ENCODE peak calls at places on chromosomes 13 and 19, in four cellular contexts. One of them, this sample, is unnamed.

GRCh38 chr19:50261446-50261970 is 58.1 kb downstream of the MYH14 start:
- DNase-seq in ELR: no peak
- DNase-seq in activated CD4-positive, alpha-beta T cell treated with anti-CD3 and anti-CD28 coated beads for 48 hours: no peak
- DNase-seq in neural crest cell: no peak
- DNase-seq in this sample: no peak

GRCh38 chr13:94610475-94610874 is 8.8 kb downstream of the GPR180 start:
- DNase-seq in neural crest cell: no peak
- DNase-seq in activated CD4-positive, alpha-beta T cell treated with anti-CD3 and anti-CD28 coated beads for 48 hours: no peak
- DNase-seq in ELR: no peak
- DNase-seq in this sample: no peak

GRCh38 chr13:68551701-68552522 is 1321.8 kb upstream of the PCDH9 start:
- DNase-seq in activated CD4-positive, alpha-beta T cell treated with anti-CD3 and anti-CD28 coated beads for 48 hours: no peak
- DNase-seq in neural crest cell: no peak
- DNase-seq in ELR: peak
- DNase-seq in this sample: no peak

GRCh38 chr19:50501568-50502475 is 9.2 kb downstream of the JOSD2 start:
- DNase-seq in neural crest cell: no peak
- DNase-seq in ELR: no peak
- DNase-seq in activated CD4-positive, alpha-beta T cell treated with anti-CD3 and anti-CD28 coated beads for 48 hours: no peak
- DNase-seq in this sample: no peak

GRCh38 chr13:97113231-97114001 is 108.7 kb upstream of the MBNL2 start:
- DNase-seq in activated CD4-positive, alpha-beta T cell treated with anti-CD3 and anti-CD28 coated beads for 48 hours: no peak
- DNase-seq in ELR: no peak
- DNase-seq in neural crest cell: no peak
- DNase-seq in this sample: no peak

GRCh38 chr13:113050856-113051431 is 54.6 kb upstream of the F7 start:
- DNase-seq in neural crest cell: no peak
- DNase-seq in activated CD4-positive, alpha-beta T cell treated with anti-CD3 and anti-CD28 coated beads for 48 hours: no peak
- DNase-seq in ELR: no peak
- DNase-seq in this sample: no peak

GRCh38 chr13:97648171-97648880 is 214.4 kb downstream of the RAP2A start:
- DNase-seq in ELR: no peak
- DNase-seq in neural crest cell: no peak
- DNase-seq in activated CD4-positive, alpha-beta T cell treated with anti-CD3 and anti-CD28 coated beads for 48 hours: no peak
- DNase-seq in this sample: no peak

GRCh38 chr19:14391156-14391821 is 10.0 kb downstream of the ADGRE5 start:
- DNase-seq in activated CD4-positive, alpha-beta T cell treated with anti-CD3 and anti-CD28 coated beads for 48 hours: no peak
- DNase-seq in ELR: no peak
- DNase-seq in neural crest cell: no peak
- DNase-seq in this sample: no peak

GRCh38 chr13:98332222-98332621 is 155.2 kb upstream of the RNF113B start:
- DNase-seq in ELR: no peak
- DNase-seq in activated CD4-positive, alpha-beta T cell treated with anti-CD3 and anti-CD28 coated beads for 48 hours: no peak
- DNase-seq in neural crest cell: no peak
- DNase-seq in this sample: no peak

GRCh38 chr19:55005684-55006488 is 32.2 kb downstream of the GP6 start:
- DNase-seq in activated CD4-positive, alpha-beta T cell treated with anti-CD3 and anti-CD28 coated beads for 48 hours: peak
- DNase-seq in neural crest cell: peak
- DNase-seq in ELR: no peak
- DNase-seq in this sample: no peak

GRCh38 chr19:35126624-35126959 is 8.3 kb downstream of the LGI4 start:
- DNase-seq in ELR: no peak
- DNase-seq in activated CD4-positive, alpha-beta T cell treated with anti-CD3 and anti-CD28 coated beads for 48 hours: no peak
- DNase-seq in neural crest cell: no peak
- DNase-seq in this sample: no peak

GRCh38 chr13:83877901-83878300 is 4.4 kb downstream of the SLITRK1 start:
- DNase-seq in ELR: no peak
- DNase-seq in activated CD4-positive, alpha-beta T cell treated with anti-CD3 and anti-CD28 coated beads for 48 hours: no peak
- DNase-seq in neural crest cell: no peak
- DNase-seq in this sample: no peak

GRCh38 chr13:100389617-100390016 is 199.0 kb downstream of the GGACT start:
- DNase-seq in neural crest cell: no peak
- DNase-seq in activated CD4-positive, alpha-beta T cell treated with anti-CD3 and anti-CD28 coated beads for 48 hours: no peak
- DNase-seq in ELR: no peak
- DNase-seq in this sample: no peak

GRCh38 chr13:78239681-78240080 is 321.1 kb upstream of the EDNRB start:
- DNase-seq in activated CD4-positive, alpha-beta T cell treated with anti-CD3 and anti-CD28 coated beads for 48 hours: no peak
- DNase-seq in ELR: peak
- DNase-seq in neural crest cell: peak
- DNase-seq in this sample: no peak

GRCh38 chr13:66618702-66619101 is 611.4 kb downstream of the PCDH9 start:
- DNase-seq in ELR: peak
- DNase-seq in activated CD4-positive, alpha-beta T cell treated with anti-CD3 and anti-CD28 coated beads for 48 hours: no peak
- DNase-seq in neural crest cell: no peak
- DNase-seq in this sample: no peak

GRCh38 chr13:36251528-36251927 is 37.2 kb upstream of the SOHLH2 start:
- DNase-seq in neural crest cell: no peak
- DNase-seq in activated CD4-positive, alpha-beta T cell treated with anti-CD3 and anti-CD28 coated beads for 48 hours: no peak
- DNase-seq in ELR: peak
- DNase-seq in this sample: no peak

GRCh38 chr19:1469936-1470863 is 8.8 kb downstream of the C19orf25 start:
- DNase-seq in ELR: peak
- DNase-seq in neural crest cell: no peak
- DNase-seq in activated CD4-positive, alpha-beta T cell treated with anti-CD3 and anti-CD28 coated beads for 48 hours: peak
- DNase-seq in this sample: no peak

GRCh38 chr19:15194938-15195337 is 5.9 kb downstream of the NOTCH3 start:
- DNase-seq in neural crest cell: no peak
- DNase-seq in activated CD4-positive, alpha-beta T cell treated with anti-CD3 and anti-CD28 coated beads for 48 hours: no peak
- DNase-seq in ELR: peak
- DNase-seq in this sample: peak

GRCh38 chr13:59270327-59270726 is 893.4 kb downstream of the DIAPH3 start:
- DNase-seq in activated CD4-positive, alpha-beta T cell treated with anti-CD3 and anti-CD28 coated beads for 48 hours: no peak
- DNase-seq in ELR: no peak
- DNase-seq in neural crest cell: no peak
- DNase-seq in this sample: no peak

GRCh38 chr19:11373166-11373884 is 1.1 kb upstream of the SWSAP1 start:
- DNase-seq in activated CD4-positive, alpha-beta T cell treated with anti-CD3 and anti-CD28 coated beads for 48 hours: no peak
- DNase-seq in ELR: peak
- DNase-seq in neural crest cell: peak
- DNase-seq in this sample: peak

GRCh38 chr13:77874406-77874805 is 44.2 kb downstream of the EDNRB start:
- DNase-seq in neural crest cell: no peak
- DNase-seq in ELR: peak
- DNase-seq in activated CD4-positive, alpha-beta T cell treated with anti-CD3 and anti-CD28 coated beads for 48 hours: no peak
- DNase-seq in this sample: no peak

GRCh38 chr19:38953677-38954076 is 21.9 kb downstream of the FBXO17 start:
- DNase-seq in ELR: no peak
- DNase-seq in neural crest cell: no peak
- DNase-seq in activated CD4-positive, alpha-beta T cell treated with anti-CD3 and anti-CD28 coated beads for 48 hours: no peak
- DNase-seq in this sample: no peak

GRCh38 chr13:33352023-33352422 is 66.5 kb upstream of the STARD13 start:
- DNase-seq in activated CD4-positive, alpha-beta T cell treated with anti-CD3 and anti-CD28 coated beads for 48 hours: no peak
- DNase-seq in ELR: no peak
- DNase-seq in neural crest cell: no peak
- DNase-seq in this sample: no peak

GRCh38 chr13:51997641-51998330 is 13.5 kb downstream of the ATP7B start:
- DNase-seq in activated CD4-positive, alpha-beta T cell treated with anti-CD3 and anti-CD28 coated beads for 48 hours: no peak
- DNase-seq in ELR: no peak
- DNase-seq in neural crest cell: no peak
- DNase-seq in this sample: no peak

GRCh38 chr13:26425439-26426358 is 131.8 kb upstream of the WASF3 start:
- DNase-seq in activated CD4-positive, alpha-beta T cell treated with anti-CD3 and anti-CD28 coated beads for 48 hours: no peak
- DNase-seq in ELR: no peak
- DNase-seq in neural crest cell: no peak
- DNase-seq in this sample: no peak

GRCh38 chr19:12794196-12794921 is 3.1 kb downstream of the JUNB start:
- DNase-seq in ELR: peak
- DNase-seq in neural crest cell: no peak
- DNase-seq in activated CD4-positive, alpha-beta T cell treated with anti-CD3 and anti-CD28 coated beads for 48 hours: no peak
- DNase-seq in this sample: no peak

GRCh38 chr19:38213911-38214625 is 10.0 kb downstream of the DPF1 start:
- DNase-seq in ELR: peak
- DNase-seq in neural crest cell: no peak
- DNase-seq in activated CD4-positive, alpha-beta T cell treated with anti-CD3 and anti-CD28 coated beads for 48 hours: peak
- DNase-seq in this sample: no peak

GRCh38 chr13:98175823-98176222 is 1.2 kb downstream of the RNF113B start:
- DNase-seq in activated CD4-positive, alpha-beta T cell treated with anti-CD3 and anti-CD28 coated beads for 48 hours: no peak
- DNase-seq in ELR: no peak
- DNase-seq in neural crest cell: no peak
- DNase-seq in this sample: no peak

GRCh38 chr13:65789815-65790214 is 1440.3 kb downstream of the PCDH9 start:
- DNase-seq in ELR: peak
- DNase-seq in activated CD4-positive, alpha-beta T cell treated with anti-CD3 and anti-CD28 coated beads for 48 hours: no peak
- DNase-seq in neural crest cell: no peak
- DNase-seq in this sample: no peak

GRCh38 chr19:1825909-1826556 is 14.0 kb upstream of the ATP8B3 start:
- DNase-seq in neural crest cell: peak
- DNase-seq in activated CD4-positive, alpha-beta T cell treated with anti-CD3 and anti-CD28 coated beads for 48 hours: peak
- DNase-seq in ELR: peak
- DNase-seq in this sample: peak

GRCh38 chr19:35901055-35901644 is 810 bp upstream of the NFKBID start:
- DNase-seq in neural crest cell: no peak
- DNase-seq in activated CD4-positive, alpha-beta T cell treated with anti-CD3 and anti-CD28 coated beads for 48 hours: no peak
- DNase-seq in ELR: peak
- DNase-seq in this sample: no peak

GRCh38 chr13:25446261-25446660 is 74.5 kb downstream of the ATP8A2 start:
- DNase-seq in neural crest cell: no peak
- DNase-seq in ELR: no peak
- DNase-seq in activated CD4-positive, alpha-beta T cell treated with anti-CD3 and anti-CD28 coated beads for 48 hours: no peak
- DNase-seq in this sample: no peak